ENCODE peak calls at places on chromosome 9, in four cellular contexts. U is cardiac muscle cell, N is thoracic aorta, H is HCT116. G is an unnamed sample.

GRCh38 chr9:134991808-134992754 is 74.4 kb upstream of the FCN1 start:
- DNase-seq in U (no peak), N (no peak), H (no peak), G (no peak)

GRCh38 chr9:111980398-111980797 is 83.8 kb downstream of the UGCG start:
- DNase-seq in N (no peak), U (peak), H (no peak), G (no peak)

GRCh38 chr9:134839441-134840125 is 41.0 kb upstream of the FCN2 start:
- DNase-seq in H (no peak), U (no peak), N (no peak), G (no peak)

GRCh38 chr9:68728731-68729130 is 23.7 kb downstream of the PIP5K1B start:
- DNase-seq in H (no peak), N (no peak), U (no peak), G (no peak)

GRCh38 chr9:127035948-127036347 is 86.5 kb downstream of the ANGPTL2 start:
- DNase-seq in H (no peak), U (no peak), N (no peak), G (no peak)

GRCh38 chr9:35661756-35662350 is 3.1 kb downstream of the ARHGEF39 start:
- DNase-seq in N (no peak), U (no peak), H (no peak), G (no peak)

GRCh38 chr9:113482991-113483675 is 19.6 kb downstream of the RGS3 start:
- DNase-seq in H (no peak), U (no peak), N (no peak), G (no peak)

GRCh38 chr9:126407125-126407870 is 80.7 kb downstream of the MVB12B start:
- DNase-seq in H (no peak), U (no peak), N (no peak), G (no peak)

GRCh38 chr9:1032181-1032580 is 18.0 kb upstream of the DMRT2 start:
- DNase-seq in U (no peak), N (no peak), H (no peak), G (no peak)

GRCh38 chr9:33273972-33274328 is 9.1 kb downstream of the CHMP5 start:
- DNase-seq in H (no peak), N (no peak), U (no peak), G (no peak)

GRCh38 chr9:33718987-33719386 is 76.4 kb upstream of the PRSS3 start:
- DNase-seq in H (no peak), U (no peak), N (no peak), G (no peak)

GRCh38 chr9:132898043-132898442 is 19.3 kb downstream of the SPACA9 start:
- DNase-seq in N (no peak), H (no peak), U (no peak), G (no peak)

GRCh38 chr9:36728651-36729520 is 156.2 kb downstream of the MELK start:
- DNase-seq in N (no peak), H (peak), U (peak), G (no peak)

GRCh38 chr9:129570450-129571297 is 50.2 kb downstream of the C9orf50 start:
- DNase-seq in N (peak), U (no peak), H (peak), G (no peak)

GRCh38 chr9:120532475-120532874 is 47.5 kb downstream of the CDK5RAP2 start:
- DNase-seq in U (no peak), N (no peak), H (peak), G (peak)

GRCh38 chr9:91345978-91346377 is 15.7 kb downstream of the AUH start:
- DNase-seq in U (no peak), N (no peak), H (no peak), G (no peak)

GRCh38 chr9:33517373-33517772 is 6.7 kb upstream of the ANKRD18B start:
- DNase-seq in U (peak), H (no peak), N (no peak), G (no peak)

GRCh38 chr9:127067603-127068220 is 54.7 kb downstream of the ANGPTL2 start:
- DNase-seq in N (no peak), U (no peak), H (peak), G (no peak)

GRCh38 chr9:108117775-108118174 is 628.2 kb upstream of the KLF4 start:
- DNase-seq in U (no peak), H (no peak), N (no peak), G (no peak)

GRCh38 chr9:74573792-74574191 is 76.7 kb downstream of the RORB start:
- DNase-seq in N (no peak), U (no peak), H (no peak), G (no peak)

GRCh38 chr9:33161011-33161588 is 6.0 kb downstream of the B4GALT1 start:
- DNase-seq in H (peak), N (no peak), U (no peak), G (peak)

GRCh38 chr9:127915801-127916664 is 808 bp downstream of the ST6GALNAC4 start:
- DNase-seq in U (no peak), N (no peak), H (no peak), G (no peak)

GRCh38 chr9:4324513-4324912 is 24.6 kb upstream of the GLIS3 start:
- DNase-seq in N (peak), H (no peak), U (no peak), G (no peak)

GRCh38 chr9:95193067-95193466 is 124.4 kb downstream of the FANCC start:
- DNase-seq in N (no peak), H (peak), U (no peak), G (no peak)

DNA sequence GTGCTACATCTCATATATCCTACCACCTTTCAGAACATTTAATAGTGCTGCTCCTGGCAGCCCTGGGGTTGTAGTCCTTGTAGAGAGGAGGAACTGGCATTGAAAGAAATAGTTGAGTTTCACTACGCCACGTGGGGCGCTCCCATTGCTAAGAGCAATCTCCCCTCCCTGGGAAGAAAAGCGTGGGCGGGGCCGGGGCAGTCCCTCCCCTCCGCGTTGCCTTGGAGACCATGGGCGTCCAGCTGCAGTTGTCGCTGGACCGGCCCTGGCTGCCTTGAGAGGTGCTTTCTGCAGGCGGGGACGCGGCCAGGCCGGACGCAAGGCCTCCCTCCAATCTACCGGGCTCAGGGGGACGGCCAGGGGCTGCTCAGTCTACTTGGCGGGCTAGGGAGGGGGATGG is 368 bp upstream of the CCDC180 start:
- DNase-seq in U (peak), H (no peak), N (peak), G (no peak)
- TF ChIP-seq CTCF in U (peak), H (no peak), N (no peak), G (no peak)

GRCh38 chr9:93207860-93208734 is 24.2 kb downstream of the WNK2 start:
- DNase-seq in H (no peak), N (no peak), U (no peak), G (peak)
- H3K4me3 ChIP-seq in H (no peak), N (peak), U (no peak), G (no peak)

GRCh38 chr9:121650220-121651013 is 1.0 kb upstream of the DAB2IP start:
- DNase-seq in U (peak), N (no peak), H (no peak), G (no peak)

GRCh38 chr9:121649476-121650219 is 1.8 kb upstream of the DAB2IP start:
- DNase-seq in N (no peak), H (no peak), U (peak), G (no peak)

GRCh38 chr9:121646992-121647391 is 4.4 kb upstream of the DAB2IP start:
- DNase-seq in H (no peak), N (no peak), U (no peak), G (no peak)

GRCh38 chr9:121648172-121648571 is 3.3 kb upstream of the DAB2IP start:
- DNase-seq in N (no peak), U (no peak), H (no peak), G (no peak)

GRCh38 chr9:121648799-121649198 is 2.6 kb upstream of the DAB2IP start:
- DNase-seq in U (no peak), N (no peak), H (no peak), G (no peak)
- H3K27ac ChIP-seq in U (peak), N (no peak), H (no peak), G (no peak)

DNA sequence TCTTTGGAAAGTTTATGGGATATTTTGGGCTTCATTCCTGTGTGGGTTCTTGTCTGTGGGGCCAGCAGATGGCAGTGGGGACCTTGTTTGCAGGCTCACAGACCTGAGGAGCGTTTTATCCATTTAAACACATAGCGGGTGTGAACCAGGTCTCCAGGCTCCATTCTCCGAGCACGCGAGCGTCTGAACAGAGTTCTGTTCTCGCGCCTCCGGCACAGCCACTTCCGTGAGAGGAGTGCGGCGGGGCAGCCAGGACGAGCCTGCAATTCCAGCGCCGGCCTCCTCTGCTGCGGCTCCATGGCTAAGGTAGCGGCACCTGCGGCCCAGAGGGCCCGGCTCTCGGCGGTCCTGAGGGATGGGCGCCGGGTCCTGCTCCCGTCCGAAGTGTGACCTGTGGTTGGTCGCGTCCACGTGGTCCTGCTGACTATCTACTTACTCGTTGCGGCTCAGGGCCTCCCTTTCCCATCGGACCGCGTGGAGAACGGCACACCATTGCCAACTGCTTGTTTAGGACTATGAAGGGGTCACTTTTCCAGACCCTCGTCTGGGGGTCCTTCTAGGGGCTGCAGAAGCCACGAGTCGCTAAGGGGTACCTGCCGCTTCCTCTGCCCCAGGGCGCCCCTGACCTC is 7.3 kb downstream of the NRARP start:
- DNase-seq in H (no peak), N (no peak), U (no peak), G (no peak)
- TF ChIP-seq CTCF in H (no peak), N (peak), U (peak), G (no peak)

DNA sequence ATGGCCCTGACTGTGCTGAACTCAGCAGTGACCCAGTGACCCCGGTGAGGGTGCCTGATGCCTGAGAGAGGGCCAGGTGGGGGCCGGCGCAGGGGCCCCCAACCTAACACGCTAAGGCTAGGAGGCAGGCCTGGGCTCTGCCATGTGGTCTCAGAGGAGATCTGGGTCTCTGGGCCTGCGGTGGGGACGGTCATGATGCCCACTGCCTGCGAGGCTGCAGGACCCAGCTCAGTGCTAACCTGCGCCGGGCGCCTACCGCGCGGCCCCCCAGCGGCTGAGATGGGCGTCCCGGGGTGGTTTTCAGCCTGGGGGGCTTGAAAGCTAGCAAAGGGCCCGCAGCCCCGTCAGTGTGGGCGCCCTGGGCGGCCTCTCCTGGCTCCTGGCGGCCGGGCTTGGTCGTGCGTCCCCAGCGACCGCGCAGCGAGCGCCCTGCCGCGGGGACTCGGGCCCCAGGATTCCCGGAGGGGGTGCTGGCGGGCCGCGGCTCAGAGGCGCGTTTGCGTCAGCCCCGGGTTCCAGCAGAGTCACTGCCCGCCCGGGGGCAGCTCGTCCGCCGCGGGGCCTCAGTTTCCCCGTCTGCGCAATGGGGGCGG is 2.5 kb downstream of the EGFL7 start:
- DNase-seq in N (no peak), U (peak), H (no peak), G (no peak)
- H3K4me3 ChIP-seq in N (peak), U (no peak), H (peak), G (peak)

GRCh38 chr9:98083566-98084135 is 27.1 kb downstream of the NANS start:
- DNase-seq in N (no peak), U (no peak), H (no peak), G (no peak)

GRCh38 chr9:98085058-98085457 is 28.5 kb downstream of the NANS start:
- DNase-seq in U (no peak), H (no peak), N (no peak), G (no peak)

GRCh38 chr9:98084396-98084795 is 27.9 kb downstream of the NANS start:
- DNase-seq in U (no peak), N (no peak), H (no peak), G (no peak)

GRCh38 chr9:98081477-98082219 is 25.1 kb downstream of the NANS start:
- DNase-seq in U (no peak), N (no peak), H (no peak), G (no peak)

GRCh38 chr9:98083059-98083458 is 26.5 kb downstream of the NANS start:
- DNase-seq in N (no peak), U (no peak), H (no peak), G (no peak)
- H3K27ac ChIP-seq in N (no peak), U (no peak), H (no peak), G (no peak)

GRCh38 chr9:8764041-8764440 is 964.5 kb upstream of the DMAC1 start:
- DNase-seq in N (no peak), U (no peak), H (no peak), G (no peak)

GRCh38 chr9:8766096-8766495 is 966.5 kb upstream of the DMAC1 start:
- DNase-seq in H (no peak), U (no peak), N (no peak), G (no peak)

GRCh38 chr9:8760000-8760767 is 960.6 kb upstream of the DMAC1 start:
- DNase-seq in N (no peak), H (no peak), U (peak), G (no peak)

GRCh38 chr9:8762676-8763075 is 963.1 kb upstream of the DMAC1 start:
- DNase-seq in H (no peak), U (no peak), N (no peak), G (no peak)
- TF ChIP-seq CTCF in H (no peak), U (no peak), N (no peak), G (no peak)

GRCh38 chr9:97519441-97519970 is 18.0 kb downstream of the TMOD1 start:
- DNase-seq in N (no peak), U (no peak), H (no peak), G (no peak)
- H3K4me3 ChIP-seq in N (peak), U (no peak), H (no peak), G (no peak)

GRCh38 chr9:109817146-109817845 is 37.3 kb downstream of the PALM2AKAP2 start:
- DNase-seq in U (no peak), H (no peak), N (no peak), G (no peak)

GRCh38 chr9:109816490-109816889 is 36.5 kb downstream of the PALM2AKAP2 start:
- DNase-seq in H (peak), U (no peak), N (peak), G (no peak)

GRCh38 chr9:109815366-109815947 is 35.5 kb downstream of the PALM2AKAP2 start:
- DNase-seq in U (no peak), N (no peak), H (no peak), G (no peak)

GRCh38 chr9:109821711-109822110 is 41.7 kb downstream of the PALM2AKAP2 start:
- DNase-seq in H (no peak), U (no peak), N (no peak), G (no peak)

GRCh38 chr9:109817846-109818472 is 38.0 kb downstream of the PALM2AKAP2 start:
- DNase-seq in N (peak), H (peak), U (peak), G (peak)
- H3K27ac ChIP-seq in N (peak), H (no peak), U (peak), G (peak)

G was measured in RWPE2.